ENCODE peak calls at places on chromosomes 5 and 9, in four cellular contexts. A is pancreas, V is fibroblast of mammary gland, G is BJ. E is an unnamed sample.

GRCh38 chr5:19496056-19496455 is 491.9 kb downstream of the CDH18 start:
- DNase-seq in G (no peak), V (peak), A (no peak), E (no peak)

GRCh38 chr9:133944746-133945135 is 47.4 kb downstream of the VAV2 start:
- DNase-seq in V (peak), G (no peak), A (peak), E (no peak)

GRCh38 chr9:96317335-96317980 is 15.5 kb upstream of the HSD17B3 start:
- DNase-seq in A (no peak), V (peak), G (no peak), E (peak)

GRCh38 chr5:116652903-116653302 is 78.3 kb upstream of the SEMA6A start:
- DNase-seq in V (peak), G (no peak), A (no peak), E (no peak)

GRCh38 chr5:55502759-55503158 is 32.0 kb downstream of the PLPP1 start:
- DNase-seq in V (no peak), A (no peak), G (no peak), E (no peak)

GRCh38 chr9:105187781-105188180 is 56.7 kb upstream of the SLC44A1 start:
- DNase-seq in G (peak), V (peak), A (no peak), E (no peak)

GRCh38 chr5:65483474-65484346 is 2.0 kb upstream of the ADAMTS6 start:
- DNase-seq in A (no peak), V (peak), G (no peak), E (no peak)

GRCh38 chr9:16387382-16387781 is 483.1 kb downstream of the BNC2 start:
- DNase-seq in G (no peak), V (peak), A (no peak), E (no peak)

GRCh38 chr5:158701406-158702177 is 398.1 kb downstream of the EBF1 start:
- DNase-seq in V (peak), G (no peak), A (no peak), E (no peak)

GRCh38 chr5:1495525-1495897 is 28.2 kb downstream of the LPCAT1 start:
- DNase-seq in G (no peak), V (peak), A (no peak), E (no peak)

GRCh38 chr5:61617995-61618525 is 286.0 kb downstream of the ZSWIM6 start:
- DNase-seq in A (no peak), G (no peak), V (no peak), E (no peak)

GRCh38 chr9:121353246-121353975 is 16.6 kb downstream of the STOM start:
- DNase-seq in A (no peak), G (no peak), V (no peak), E (no peak)

GRCh38 chr9:99356512-99356971 is 134.5 kb downstream of the SEC61B start:
- DNase-seq in A (no peak), G (no peak), V (peak), E (no peak)

GRCh38 chr5:595285-595684 is 16.9 kb upstream of the CEP72 start:
- DNase-seq in A (no peak), G (no peak), V (no peak), E (no peak)

GRCh38 chr5:179161901-179162300 is 101.7 kb downstream of the ZNF354C start:
- DNase-seq in G (no peak), V (no peak), A (no peak), E (no peak)

GRCh38 chr5:1643651-1644392 is 120.1 kb upstream of the LPCAT1 start:
- DNase-seq in A (no peak), V (peak), G (no peak), E (no peak)

GRCh38 chr9:7121055-7121454 is 363.3 kb downstream of the KDM4C start:
- DNase-seq in G (no peak), A (no peak), V (peak), E (no peak)

GRCh38 chr9:124632077-124632621 is 125.0 kb upstream of the NR5A1 start:
- DNase-seq in A (no peak), V (peak), G (peak), E (no peak)

GRCh38 chr5:115440782-115441451 is 103.7 kb downstream of the FEM1C start:
- DNase-seq in A (no peak), V (no peak), G (no peak), E (no peak)

GRCh38 chr5:12959744-12960143 is 984.7 kb downstream of the DNAH5 start:
- DNase-seq in G (no peak), V (no peak), A (no peak), E (no peak)

GRCh38 chr5:74647096-74647495 is 6.6 kb upstream of the ENC1 start:
- DNase-seq in A (no peak), V (no peak), G (no peak), E (no peak)

GRCh38 chr5:38462972-38463633 is 93.3 kb downstream of the LIFR start:
- DNase-seq in G (no peak), V (no peak), A (no peak), E (no peak)

GRCh38 chr9:114906922-114907571 is 23.3 kb downstream of the TNFSF8 start:
- DNase-seq in G (no peak), V (peak), A (no peak), E (no peak)

GRCh38 chr9:122383992-122384461 is 13.2 kb downstream of the PTGS1 start:
- DNase-seq in G (peak), A (no peak), V (peak), E (no peak)

GRCh38 chr5:39816111-39816834 is 391.5 kb upstream of the DAB2 start:
- DNase-seq in A (no peak), G (no peak), V (no peak), E (no peak)

GRCh38 chr9:134469041-134469875 is 143.0 kb downstream of the RXRA start:
- DNase-seq in G (no peak), V (no peak), A (no peak), E (no peak)

GRCh38 chr5:38468202-38468656 is 88.2 kb downstream of the LIFR start:
- DNase-seq in G (peak), V (peak), A (no peak), E (no peak)

GRCh38 chr5:51159606-51160005 is 223.6 kb upstream of the ISL1 start:
- DNase-seq in V (no peak), A (no peak), G (no peak), E (no peak)

GRCh38 chr5:115295775-115296129 is 702 bp downstream of the CCDC112 start:
- DNase-seq in G (no peak), V (peak), A (no peak), E (peak)

GRCh38 chr9:13026956-13027355 is 252.1 kb downstream of the LURAP1L start:
- DNase-seq in A (no peak), V (no peak), G (no peak), E (no peak)

GRCh38 chr5:135350536-135350935 is 48.5 kb downstream of the MACROH2A1 start:
- DNase-seq in G (no peak), V (no peak), A (no peak), E (no peak)

GRCh38 chr9:129811967-129812363 is 9.0 kb downstream of the TOR1B start:
- DNase-seq in G (no peak), V (peak), A (no peak), E (no peak)

GRCh38 chr5:60943624-60944023 is 1.2 kb downstream of the ERCC8 start:
- DNase-seq in V (peak), G (no peak), A (no peak), E (no peak)

GRCh38 chr5:150067405-150067960 is 18.9 kb downstream of the CSF1R start:
- DNase-seq in V (no peak), G (no peak), A (no peak), E (no peak)

GRCh38 chr5:108858959-108859358 is 111.3 kb downstream of the FER start:
- DNase-seq in A (no peak), G (no peak), V (peak), E (no peak)

DNA sequence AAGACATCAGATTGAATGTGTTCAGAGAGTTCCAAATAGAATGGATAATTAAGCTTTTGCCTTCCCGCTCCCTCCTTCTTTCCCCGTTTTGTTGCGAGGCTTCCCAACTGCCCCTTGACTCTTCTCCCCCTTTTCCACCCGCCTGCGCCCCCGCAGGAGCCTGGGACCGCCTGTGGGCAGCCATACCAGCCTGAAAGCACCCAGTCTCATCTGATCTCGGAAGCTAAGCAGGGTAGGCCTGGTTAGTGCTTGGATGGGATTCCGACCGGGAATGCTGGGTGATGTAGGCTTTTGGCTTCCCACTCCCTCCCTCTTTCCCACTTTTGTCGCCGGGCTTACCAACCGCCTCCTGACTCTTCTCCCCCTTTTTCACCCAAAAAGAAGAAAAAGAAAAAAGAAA is 6.8 kb upstream of the HSD17B4 start:
- DNase-seq in G (no peak), A (no peak), V (no peak), E (no peak)
- H3K4me3 ChIP-seq in G (no peak), A (no peak), V (no peak), E (no peak)

GRCh38 chr5:170270670-170271069 is 26.9 kb downstream of the LCP2 start:
- DNase-seq in V (no peak), A (no peak), G (no peak), E (no peak)

GRCh38 chr5:170277953-170278352 is 19.6 kb downstream of the LCP2 start:
- DNase-seq in A (no peak), V (no peak), G (no peak), E (no peak)

GRCh38 chr5:170269579-170269978 is 28.0 kb downstream of the LCP2 start:
- DNase-seq in A (no peak), V (no peak), G (no peak), E (no peak)

GRCh38 chr5:170275376-170275994 is 22.1 kb downstream of the LCP2 start:
- DNase-seq in G (no peak), V (no peak), A (no peak), E (no peak)

GRCh38 chr5:170273968-170274710 is 23.4 kb downstream of the LCP2 start:
- DNase-seq in G (no peak), A (no peak), V (no peak), E (no peak)
- TF ChIP-seq CTCF in G (peak), A (no peak), V (peak), E (no peak)

GRCh38 chr5:134099939-134100282 is 14.6 kb upstream of the TCF7 start:
- DNase-seq in A (no peak), G (no peak), V (no peak), E (no peak)

GRCh38 chr5:134097221-134097620 is 17.3 kb upstream of the TCF7 start:
- DNase-seq in V (no peak), G (no peak), A (no peak), E (no peak)

GRCh38 chr5:134100283-134101011 is 14.0 kb upstream of the TCF7 start:
- DNase-seq in G (no peak), V (peak), A (no peak), E (no peak)

GRCh38 chr5:134098690-134099089 is 15.8 kb upstream of the TCF7 start:
- DNase-seq in V (no peak), G (no peak), A (no peak), E (no peak)

DNA sequence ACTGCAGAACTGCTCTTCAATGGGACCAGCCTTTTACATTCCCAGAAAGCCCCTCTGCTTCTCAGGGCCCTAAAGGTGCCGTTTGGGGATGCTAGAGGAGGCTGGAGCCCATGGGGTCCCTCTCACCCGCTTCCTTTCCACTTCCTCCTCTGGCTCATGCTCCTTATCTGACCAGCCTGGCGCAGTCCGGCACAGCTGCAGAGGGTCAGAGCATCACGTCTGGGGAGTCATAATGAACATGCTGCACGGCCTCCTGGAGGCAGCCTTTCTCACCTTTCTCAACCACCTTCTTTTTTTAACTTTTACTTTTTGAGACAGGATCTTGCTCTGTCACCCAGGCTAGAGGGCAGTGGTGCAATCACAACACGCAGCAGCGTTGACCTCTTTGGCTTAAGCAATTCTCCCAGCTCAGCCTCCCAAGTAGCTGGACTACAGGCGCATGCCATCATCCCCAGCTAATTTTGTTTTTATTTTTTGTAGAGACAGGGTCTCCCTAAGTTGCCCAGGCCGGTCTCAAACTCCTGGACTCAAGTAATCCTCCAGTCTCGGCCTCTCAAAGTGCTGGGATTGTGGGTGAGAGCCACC is 15.1 kb upstream of the TCF7 start:
- DNase-seq in V (no peak), G (no peak), A (no peak), E (no peak)
- H3K4me3 ChIP-seq in V (no peak), G (no peak), A (no peak), E (no peak)

DNA sequence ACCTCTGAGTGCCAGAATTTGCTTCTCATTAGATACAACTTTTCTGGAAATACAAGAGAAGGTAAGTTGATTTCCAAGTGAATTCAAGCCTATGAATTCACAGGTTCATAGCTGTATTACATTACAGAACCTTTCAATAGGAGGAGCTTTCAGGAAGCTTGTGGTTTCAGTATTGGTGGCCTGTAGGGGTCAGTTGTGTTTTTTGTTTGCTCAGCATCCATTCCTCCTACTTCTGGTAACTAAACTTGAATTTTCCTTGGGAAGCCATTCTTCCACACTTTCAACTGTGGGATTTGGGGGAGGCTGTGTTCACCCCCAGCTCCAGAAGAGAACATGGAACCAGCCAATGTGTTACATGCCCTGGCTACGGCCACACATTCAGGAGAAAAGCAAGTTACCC is 5.6 kb upstream of the CYSTM1 start:
- DNase-seq in V (peak), G (no peak), A (no peak), E (no peak)
- TF ChIP-seq CTCF in V (peak), G (peak), A (peak), E (no peak)

DNA sequence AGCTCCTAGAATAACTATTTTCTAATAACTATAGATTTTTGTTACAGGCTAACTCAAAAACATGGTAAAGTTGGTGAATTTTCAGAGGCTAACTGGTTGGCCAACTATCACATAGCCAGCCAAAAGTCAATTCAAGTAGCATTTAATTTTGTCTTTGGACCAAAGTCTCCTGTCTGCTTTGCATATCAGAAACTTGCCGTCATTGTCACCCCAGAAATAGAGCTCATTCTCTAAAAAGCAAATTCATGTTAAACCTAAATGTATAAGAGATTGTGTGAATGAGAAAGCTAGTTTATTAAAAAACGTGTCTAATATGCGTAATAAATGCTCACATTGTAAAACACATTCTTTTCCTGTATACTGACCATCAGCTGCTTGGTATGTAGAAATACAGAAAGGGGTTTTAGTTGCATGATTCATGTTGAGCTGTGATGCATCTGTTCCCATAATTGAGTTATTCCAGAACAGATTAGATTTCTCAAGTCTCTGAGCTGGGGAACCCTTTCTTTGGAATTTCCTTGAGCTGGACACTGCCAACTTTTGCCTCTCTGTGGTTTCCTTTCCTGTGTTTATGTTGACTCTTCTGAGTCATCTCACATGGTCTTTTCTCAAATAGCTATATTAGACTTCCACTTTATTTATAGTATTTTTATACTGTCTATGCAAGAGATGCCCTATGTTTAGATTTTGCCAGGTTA is 7.3 kb downstream of the SRFBP1 start:
- DNase-seq in G (peak), A (no peak), V (peak), E (no peak)
- H3K4me3 ChIP-seq in G (no peak), A (no peak), V (no peak), E (no peak)

DNA sequence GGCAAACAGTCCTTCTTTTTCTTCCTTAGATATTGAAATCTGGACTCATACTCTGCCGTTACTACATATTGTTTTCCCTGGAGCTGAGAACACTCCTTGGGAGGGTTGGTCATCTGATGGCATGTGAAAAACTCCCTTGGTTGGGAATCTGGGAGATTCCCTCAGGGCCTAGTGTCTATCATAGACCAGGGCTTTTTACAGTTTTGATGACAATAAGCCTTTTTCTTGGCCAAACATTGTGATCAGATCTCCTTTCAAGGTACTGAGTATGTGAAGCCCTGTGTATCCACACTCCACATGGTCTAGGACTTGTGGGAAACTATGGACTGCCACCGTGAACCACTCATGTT is 32.9 kb downstream of the TMEM252 start:
- DNase-seq in A (no peak), G (no peak), V (no peak), E (no peak)
- TF ChIP-seq CTCF in A (peak), G (no peak), V (no peak), E (no peak)

DNA sequence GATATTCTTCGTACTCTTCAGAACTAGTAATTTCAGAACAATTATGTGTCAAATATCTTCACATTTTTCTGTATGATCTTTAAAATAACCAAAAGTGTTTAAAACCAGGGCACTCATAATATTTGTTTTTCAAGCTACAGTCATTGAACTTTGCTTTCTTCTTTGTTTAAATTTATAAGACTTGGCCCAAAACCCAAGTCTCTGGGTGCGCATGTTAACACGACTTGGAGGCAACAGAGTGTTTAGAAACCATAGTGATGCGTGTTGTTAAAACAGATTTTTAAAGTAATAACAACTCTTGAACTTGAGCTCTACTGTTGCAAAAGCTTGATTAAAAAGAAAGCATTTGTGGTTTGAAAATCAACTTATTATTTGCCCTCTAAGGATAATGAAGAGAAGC is 26.0 kb upstream of the GRIN3A start:
- DNase-seq in V (no peak), G (no peak), A (no peak), E (no peak)
- H3K4me3 ChIP-seq in V (no peak), G (no peak), A (no peak), E (no peak)

GRCh38 chr9:90898229-90898628 is 96.6 kb downstream of the SYK start:
- DNase-seq in V (peak), G (no peak), A (no peak), E (no peak)
- TF ChIP-seq CTCF in V (peak), G (peak), A (no peak), E (no peak)

GRCh38 chr9:76717611-76718010 is 46.6 kb upstream of the PCA3 start:
- DNase-seq in A (no peak), G (no peak), V (peak), E (no peak)

GRCh38 chr9:76716270-76716669 is 48.0 kb upstream of the PCA3 start:
- DNase-seq in V (peak), A (no peak), G (peak), E (no peak)

GRCh38 chr9:76720245-76720644 is 44.0 kb upstream of the PCA3 start:
- DNase-seq in A (no peak), G (no peak), V (no peak), E (no peak)

GRCh38 chr9:76718166-76718565 is 46.1 kb upstream of the PCA3 start:
- DNase-seq in A (no peak), G (no peak), V (no peak), E (no peak)

DNA sequence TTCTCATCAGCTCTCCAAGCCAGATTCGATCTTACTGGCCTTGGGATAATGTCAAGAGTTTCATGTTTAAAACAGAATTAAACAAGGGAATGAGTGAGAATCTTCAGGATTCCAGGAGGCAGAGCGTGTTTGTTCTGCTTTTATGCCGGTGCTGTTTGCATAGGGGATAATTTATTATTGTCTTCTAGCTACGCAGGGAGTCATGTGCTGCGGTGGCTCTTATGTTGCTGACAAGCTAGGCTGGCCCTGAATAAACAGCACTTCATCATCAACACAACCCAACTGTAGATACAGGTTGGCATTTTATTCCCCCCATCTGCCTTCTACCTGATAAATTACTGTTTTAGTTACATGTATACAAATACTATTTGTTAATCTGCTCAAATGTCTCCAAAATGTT is 47.1 kb upstream of the PCA3 start:
- DNase-seq in V (no peak), G (no peak), A (no peak), E (no peak)
- H3K4me3 ChIP-seq in V (no peak), G (no peak), A (no peak), E (no peak)

E was measured in colonic mucosa.